ENCODE peak calls at places on chromosomes 6 and 20, in four cellular contexts. H is activated CD8-positive, alpha-beta memory T cell treated with anti-CD3 and anti-CD28 coated beads for 24 hours; J is NCI-H2171; K is GM10248. R is an unnamed sample.

GRCh38 chr20:37556538-37556937 is 28.9 kb upstream of the BLCAP start:
- DNase-seq in J (no peak), H (no peak), K (no peak), R (no peak)

GRCh38 chr6:11096109-11096508 is 2.5 kb downstream of the SMIM13 start:
- DNase-seq in H (no peak), J (no peak), K (no peak), R (no peak)

GRCh38 chr6:41975276-41975675 is 33.7 kb upstream of the CCND3 start:
- DNase-seq in K (no peak), H (peak), J (no peak), R (no peak)

GRCh38 chr20:48986899-48987298 is 59.2 kb upstream of the CSE1L start:
- DNase-seq in H (no peak), J (no peak), K (no peak), R (no peak)

GRCh38 chr6:137495652-137496391 is 1.6 kb upstream of the OLIG3 start:
- DNase-seq in K (no peak), J (no peak), H (peak), R (no peak)

GRCh38 chr20:44114755-44115044 is 72.3 kb downstream of the JPH2 start:
- DNase-seq in H (peak), K (no peak), J (no peak), R (no peak)

GRCh38 chr6:107489636-107490567 is at the start of gene SOBP:
- DNase-seq in K (peak), H (peak), J (peak), R (no peak)

GRCh38 chr6:7433211-7433610 is 43.6 kb downstream of the RIOK1 start:
- DNase-seq in H (no peak), K (no peak), J (peak), R (no peak)

GRCh38 chr20:31841928-31842327 is 3.5 kb downstream of the FOXS1 start:
- DNase-seq in K (no peak), H (no peak), J (no peak), R (peak)

GRCh38 chr6:145886228-145886956 is 71.8 kb upstream of the FBXO30 start:
- DNase-seq in K (no peak), H (no peak), J (no peak), R (no peak)

GRCh38 chr6:38603492-38603891 is 36.2 kb downstream of the BTBD9 start:
- DNase-seq in H (no peak), K (no peak), J (peak), R (no peak)

GRCh38 chr20:23350855-23351838 is 556 bp downstream of the NXT1 start:
- DNase-seq in J (peak), K (peak), H (no peak), R (no peak)

GRCh38 chr6:124522335-124522734 is 439.9 kb upstream of the RNF217 start:
- DNase-seq in H (no peak), K (no peak), J (no peak), R (no peak)

GRCh38 chr6:75213112-75213511 is 7.3 kb upstream of the COL12A1 start:
- DNase-seq in K (no peak), H (no peak), J (no peak), R (no peak)

GRCh38 chr6:29887330-29887818 is 55.0 kb upstream of the HLA-A start:
- DNase-seq in H (no peak), K (peak), J (no peak), R (no peak)